ENCODE peak calls at places on chromosomes 11 and 22, in eight cellular contexts. One of them, this sample, is unnamed. For H3K27me3, the result is how much of the 10 kb centered on the place peaks cover.

GRCh38 chr11:2812371-2812991 is 73.1 kb downstream of the CDKN1C start:
- DNase-seq in psoas muscle: peak
- DNase-seq in transverse colon: no peak
- DNase-seq in AG04450: no peak
- DNase-seq in thoracic aorta: no peak
- DNase-seq in lung: no peak
- DNase-seq in tibial artery: no peak
- DNase-seq in endothelial cell of umbilical vein: no peak
- DNase-seq in this sample: no peak

GRCh38 chr22:50341977-50342650 is 1.0 kb upstream of the PPP6R2 start:
- DNase-seq in psoas muscle: peak
- DNase-seq in transverse colon: peak
- DNase-seq in AG04450: peak
- DNase-seq in thoracic aorta: peak
- DNase-seq in lung: peak
- DNase-seq in tibial artery: peak
- DNase-seq in endothelial cell of umbilical vein: peak
- DNase-seq in this sample: peak

GRCh38 chr11:2799881-2800654 is 85.5 kb downstream of the CDKN1C start:
- DNase-seq in psoas muscle: peak
- DNase-seq in transverse colon: peak
- DNase-seq in AG04450: no peak
- DNase-seq in thoracic aorta: no peak
- DNase-seq in lung: peak
- DNase-seq in tibial artery: peak
- DNase-seq in endothelial cell of umbilical vein: no peak
- DNase-seq in this sample: peak

GRCh38 chr11:31757245-31757835 is 53.8 kb downstream of the PAX6 start:
- DNase-seq in psoas muscle: no peak
- DNase-seq in transverse colon: no peak
- DNase-seq in AG04450: no peak
- DNase-seq in thoracic aorta: no peak
- DNase-seq in lung: no peak
- DNase-seq in tibial artery: no peak
- DNase-seq in endothelial cell of umbilical vein: no peak
- DNase-seq in this sample: no peak

GRCh38 chr11:9574556-9574805 is 1.0 kb downstream of the WEE1 start:
- DNase-seq in psoas muscle: peak
- DNase-seq in transverse colon: peak
- DNase-seq in AG04450: no peak
- DNase-seq in thoracic aorta: no peak
- DNase-seq in lung: no peak
- DNase-seq in tibial artery: peak
- DNase-seq in endothelial cell of umbilical vein: peak
- DNase-seq in this sample: no peak

GRCh38 chr11:12053606-12054361 is 45.4 kb upstream of the DKK3 start:
- DNase-seq in psoas muscle: no peak
- DNase-seq in transverse colon: no peak
- DNase-seq in AG04450: no peak
- DNase-seq in thoracic aorta: no peak
- DNase-seq in lung: no peak
- DNase-seq in tibial artery: no peak
- DNase-seq in endothelial cell of umbilical vein: no peak
- DNase-seq in this sample: no peak

GRCh38 chr11:67354314-67355022 is 1.1 kb upstream of the POLD4 start:
- DNase-seq in psoas muscle: peak
- DNase-seq in transverse colon: peak
- DNase-seq in AG04450: peak
- DNase-seq in thoracic aorta: peak
- DNase-seq in lung: peak
- DNase-seq in tibial artery: peak
- DNase-seq in endothelial cell of umbilical vein: peak
- DNase-seq in this sample: peak

GRCh38 chr11:70716986-70717775 is 318.9 kb downstream of the CTTN start:
- DNase-seq in psoas muscle: no peak
- DNase-seq in transverse colon: no peak
- DNase-seq in AG04450: no peak
- DNase-seq in thoracic aorta: no peak
- DNase-seq in lung: no peak
- DNase-seq in tibial artery: no peak
- DNase-seq in endothelial cell of umbilical vein: no peak
- DNase-seq in this sample: no peak

GRCh38 chr11:29251738-29252137 is 765.1 kb downstream of the KCNA4 start:
- DNase-seq in psoas muscle: no peak
- DNase-seq in transverse colon: no peak
- DNase-seq in AG04450: no peak
- DNase-seq in thoracic aorta: no peak
- DNase-seq in lung: no peak
- DNase-seq in tibial artery: no peak
- DNase-seq in endothelial cell of umbilical vein: no peak
- DNase-seq in this sample: no peak
- H3K4me3 ChIP-seq in psoas muscle: no peak
- H3K4me3 ChIP-seq in transverse colon: no peak
- H3K4me3 ChIP-seq in AG04450: no peak
- H3K4me3 ChIP-seq in thoracic aorta: no peak
- H3K4me3 ChIP-seq in lung: no peak
- H3K4me3 ChIP-seq in tibial artery: no peak
- H3K4me3 ChIP-seq in endothelial cell of umbilical vein: no peak
- H3K4me3 ChIP-seq in this sample: no peak

GRCh38 chr11:13963949-13964770 is 1.6 kb downstream of the SPON1 start:
- DNase-seq in psoas muscle: no peak
- DNase-seq in transverse colon: peak
- DNase-seq in AG04450: no peak
- DNase-seq in thoracic aorta: no peak
- DNase-seq in lung: peak
- DNase-seq in tibial artery: peak
- DNase-seq in endothelial cell of umbilical vein: no peak
- DNase-seq in this sample: no peak
- H3K27me3 ChIP-seq in psoas muscle: under half
- H3K27me3 ChIP-seq in transverse colon: under half
- H3K27me3 ChIP-seq in AG04450: half or more
- H3K27me3 ChIP-seq in thoracic aorta: under half
- H3K27me3 ChIP-seq in lung: under half
- H3K27me3 ChIP-seq in tibial artery: half or more
- H3K27me3 ChIP-seq in endothelial cell of umbilical vein: half or more
- H3K27me3 ChIP-seq in this sample: half or more

GRCh38 chr11:16630651-16631050 is 107.8 kb upstream of the C11orf58 start:
- DNase-seq in psoas muscle: no peak
- DNase-seq in transverse colon: no peak
- DNase-seq in AG04450: no peak
- DNase-seq in thoracic aorta: no peak
- DNase-seq in lung: no peak
- DNase-seq in tibial artery: no peak
- DNase-seq in endothelial cell of umbilical vein: no peak
- DNase-seq in this sample: no peak

GRCh38 chr11:16632295-16633200 is 105.9 kb upstream of the C11orf58 start:
- DNase-seq in psoas muscle: no peak
- DNase-seq in transverse colon: no peak
- DNase-seq in AG04450: no peak
- DNase-seq in thoracic aorta: no peak
- DNase-seq in lung: no peak
- DNase-seq in tibial artery: no peak
- DNase-seq in endothelial cell of umbilical vein: peak
- DNase-seq in this sample: no peak
- TF ChIP-seq CTCF in psoas muscle: no peak
- TF ChIP-seq CTCF in transverse colon: no peak
- TF ChIP-seq CTCF in AG04450: peak
- TF ChIP-seq CTCF in thoracic aorta: no peak
- TF ChIP-seq CTCF in lung: no peak
- TF ChIP-seq CTCF in tibial artery: no peak
- TF ChIP-seq CTCF in endothelial cell of umbilical vein: no peak
- TF ChIP-seq CTCF in this sample: peak

DNA sequence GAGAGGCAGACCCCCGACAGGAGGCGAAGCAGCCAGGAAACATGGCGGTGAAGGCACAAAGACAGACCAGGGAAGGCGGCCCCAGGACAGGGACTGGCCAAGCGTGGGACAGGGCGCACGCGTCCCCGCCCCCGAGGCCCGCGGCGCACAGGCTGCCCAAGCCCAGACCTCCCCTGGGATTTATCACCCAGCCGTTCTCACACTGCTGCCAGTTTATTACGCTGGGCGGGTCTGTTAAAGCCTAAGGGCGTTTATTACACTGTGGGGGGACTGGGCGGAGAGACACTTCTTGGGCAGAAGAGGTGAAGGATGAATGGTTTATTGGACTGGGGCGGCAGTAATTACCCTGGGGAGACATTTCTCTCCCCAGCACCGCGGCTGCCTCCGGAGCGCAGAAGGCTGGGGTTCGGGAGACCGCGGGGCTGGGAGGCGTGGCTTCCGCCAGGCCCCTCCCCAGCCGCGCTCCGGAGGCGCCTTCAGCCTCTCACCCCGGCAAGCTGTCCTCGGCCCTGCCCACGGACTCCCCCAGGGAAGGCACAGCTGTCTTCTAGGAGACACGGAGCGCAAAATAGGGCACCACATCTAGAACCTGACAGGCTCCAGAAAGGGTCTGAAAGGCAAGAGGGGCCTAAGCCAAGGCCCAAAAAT is 47.1 kb downstream of the SLC22A12 start:
- DNase-seq in psoas muscle: no peak
- DNase-seq in transverse colon: peak
- DNase-seq in AG04450: no peak
- DNase-seq in thoracic aorta: no peak
- DNase-seq in lung: no peak
- DNase-seq in tibial artery: no peak
- DNase-seq in endothelial cell of umbilical vein: no peak
- DNase-seq in this sample: no peak
- H3K4me3 ChIP-seq in psoas muscle: no peak
- H3K4me3 ChIP-seq in transverse colon: peak
- H3K4me3 ChIP-seq in AG04450: no peak
- H3K4me3 ChIP-seq in thoracic aorta: peak
- H3K4me3 ChIP-seq in lung: no peak
- H3K4me3 ChIP-seq in tibial artery: peak
- H3K4me3 ChIP-seq in endothelial cell of umbilical vein: no peak
- H3K4me3 ChIP-seq in this sample: no peak

GRCh38 chr22:22094514-22094913 is 111.9 kb upstream of the TOP3B start:
- DNase-seq in psoas muscle: no peak
- DNase-seq in transverse colon: no peak
- DNase-seq in AG04450: no peak
- DNase-seq in thoracic aorta: no peak
- DNase-seq in lung: no peak
- DNase-seq in tibial artery: no peak
- DNase-seq in endothelial cell of umbilical vein: no peak
- DNase-seq in this sample: no peak
- H3K27me3 ChIP-seq in psoas muscle: under half
- H3K27me3 ChIP-seq in transverse colon: under half
- H3K27me3 ChIP-seq in AG04450: under half
- H3K27me3 ChIP-seq in thoracic aorta: under half
- H3K27me3 ChIP-seq in lung: under half
- H3K27me3 ChIP-seq in tibial artery: under half
- H3K27me3 ChIP-seq in endothelial cell of umbilical vein: under half
- H3K27me3 ChIP-seq in this sample: under half

GRCh38 chr22:23377767-23378166 is 197.5 kb downstream of the BCR start:
- DNase-seq in psoas muscle: no peak
- DNase-seq in transverse colon: no peak
- DNase-seq in AG04450: no peak
- DNase-seq in thoracic aorta: no peak
- DNase-seq in lung: no peak
- DNase-seq in tibial artery: no peak
- DNase-seq in endothelial cell of umbilical vein: no peak
- DNase-seq in this sample: no peak

GRCh38 chr22:23373601-23374000 is 193.3 kb downstream of the BCR start:
- DNase-seq in psoas muscle: no peak
- DNase-seq in transverse colon: no peak
- DNase-seq in AG04450: no peak
- DNase-seq in thoracic aorta: no peak
- DNase-seq in lung: no peak
- DNase-seq in tibial artery: peak
- DNase-seq in endothelial cell of umbilical vein: no peak
- DNase-seq in this sample: no peak

GRCh38 chr22:23375031-23375827 is 194.9 kb downstream of the BCR start:
- DNase-seq in psoas muscle: no peak
- DNase-seq in transverse colon: no peak
- DNase-seq in AG04450: no peak
- DNase-seq in thoracic aorta: no peak
- DNase-seq in lung: no peak
- DNase-seq in tibial artery: peak
- DNase-seq in endothelial cell of umbilical vein: no peak
- DNase-seq in this sample: no peak

GRCh38 chr22:23380230-23380573 is 199.9 kb downstream of the IGLL1 start:
- DNase-seq in psoas muscle: no peak
- DNase-seq in transverse colon: no peak
- DNase-seq in AG04450: no peak
- DNase-seq in thoracic aorta: no peak
- DNase-seq in lung: no peak
- DNase-seq in tibial artery: no peak
- DNase-seq in endothelial cell of umbilical vein: no peak
- DNase-seq in this sample: no peak

DNA sequence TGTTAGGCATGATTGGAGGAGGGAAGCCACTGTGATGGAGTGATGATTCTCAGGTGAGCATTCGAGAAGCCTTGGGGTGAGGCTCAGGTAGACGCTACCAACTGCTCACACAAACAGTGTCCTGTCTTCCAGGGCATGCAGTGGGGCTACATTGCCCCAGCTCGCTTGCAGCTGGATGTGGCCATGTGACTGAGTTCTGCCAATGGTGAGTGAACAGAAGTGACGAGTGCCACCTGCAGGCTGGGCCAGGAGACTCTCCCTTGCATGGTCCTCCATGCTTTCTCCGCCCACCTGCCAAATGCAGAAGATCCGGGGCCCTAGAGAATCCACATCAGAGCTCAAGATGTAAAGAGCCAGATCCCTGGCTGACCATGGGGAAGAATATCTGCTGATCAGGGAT is 195.9 kb downstream of the BCR start:
- DNase-seq in psoas muscle: no peak
- DNase-seq in transverse colon: peak
- DNase-seq in AG04450: no peak
- DNase-seq in thoracic aorta: no peak
- DNase-seq in lung: no peak
- DNase-seq in tibial artery: no peak
- DNase-seq in endothelial cell of umbilical vein: peak
- DNase-seq in this sample: no peak
- TF ChIP-seq CTCF in psoas muscle: no peak
- TF ChIP-seq CTCF in transverse colon: no peak
- TF ChIP-seq CTCF in AG04450: peak
- TF ChIP-seq CTCF in thoracic aorta: no peak
- TF ChIP-seq CTCF in lung: no peak
- TF ChIP-seq CTCF in tibial artery: no peak
- TF ChIP-seq CTCF in endothelial cell of umbilical vein: peak
- TF ChIP-seq CTCF in this sample: peak

DNA sequence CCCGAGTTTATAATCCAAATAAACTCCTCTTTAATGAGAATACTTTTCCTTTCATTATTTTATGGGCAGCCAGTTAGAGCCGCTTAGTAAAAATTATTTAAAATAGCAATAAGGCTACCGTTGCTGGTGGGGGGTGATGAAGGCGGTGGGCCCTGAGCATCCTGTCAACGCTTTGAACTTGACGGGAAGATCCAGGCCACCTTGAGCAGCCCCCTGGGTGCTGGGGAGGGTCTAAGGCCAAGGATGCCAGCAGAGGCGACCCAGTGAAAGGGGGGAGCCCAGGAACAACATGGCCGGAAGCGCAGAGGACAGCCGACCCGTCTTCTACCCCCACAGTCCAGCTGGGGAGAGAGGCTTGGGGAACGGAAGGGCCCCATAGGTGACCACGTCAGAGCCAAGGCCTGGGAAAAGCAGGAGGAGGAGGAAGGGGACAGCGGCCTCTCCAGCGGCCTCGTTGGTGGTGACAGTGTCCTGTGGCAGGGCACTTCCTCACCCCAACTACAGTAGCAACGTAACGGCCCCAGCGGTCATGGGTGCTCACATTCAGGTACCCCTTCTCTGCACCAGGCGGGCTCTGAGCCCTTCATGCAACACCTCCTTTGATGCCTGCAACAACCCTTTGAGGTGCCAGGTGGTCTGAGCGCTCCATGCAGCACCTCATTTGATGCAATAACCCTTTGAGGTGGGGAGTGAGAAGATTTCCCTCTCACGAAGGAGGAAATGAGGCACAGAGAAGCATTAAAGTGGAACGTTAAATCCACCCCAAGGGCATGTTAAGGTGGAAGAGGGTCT is 695.3 kb downstream of the TBC1D22A start:
- DNase-seq in psoas muscle: no peak
- DNase-seq in transverse colon: no peak
- DNase-seq in AG04450: no peak
- DNase-seq in thoracic aorta: no peak
- DNase-seq in lung: no peak
- DNase-seq in tibial artery: peak
- DNase-seq in endothelial cell of umbilical vein: no peak
- DNase-seq in this sample: no peak
- H3K4me3 ChIP-seq in psoas muscle: no peak
- H3K4me3 ChIP-seq in transverse colon: no peak
- H3K4me3 ChIP-seq in AG04450: no peak
- H3K4me3 ChIP-seq in thoracic aorta: no peak
- H3K4me3 ChIP-seq in lung: no peak
- H3K4me3 ChIP-seq in tibial artery: no peak
- H3K4me3 ChIP-seq in endothelial cell of umbilical vein: no peak
- H3K4me3 ChIP-seq in this sample: no peak